ENCODE peak calls at places on chromosomes 3 and 15, in eight cellular contexts. D, Q, M, L, I, Y, E and G are unnamed samples.

GRCh38 chr3:81955908-81956307 is 194.5 kb upstream of the GBE1 start:
- DNase-seq in D (no peak), Q (no peak), M (no peak), L (no peak), I (no peak), Y (no peak), E (no peak), G (no peak)

GRCh38 chr3:25820372-25820771 is 30.5 kb downstream of the OXSM start:
- DNase-seq in D (no peak), Q (no peak), M (peak; percentile 82), L (no peak), I (peak; percentile 94), Y (peak; percentile 96), E (peak; percentile 82), G (no peak)

GRCh38 chr3:53680026-53680425 is 166.2 kb downstream of the CHDH start:
- DNase-seq in D (no peak), Q (no peak), M (no peak), L (no peak), I (peak; percentile 1), Y (no peak), E (no peak), G (no peak)

GRCh38 chr15:90641581-90642463 is 75.3 kb upstream of the BLM start:
- DNase-seq in D (no peak), Q (no peak), M (no peak), L (no peak), I (no peak), Y (no peak), E (no peak), G (no peak)

GRCh38 chr3:142614059-142614626 is 17.9 kb downstream of the PLS1 start:
- DNase-seq in D (no peak), Q (no peak), M (no peak), L (no peak), I (no peak), Y (no peak), E (no peak), G (no peak)

GRCh38 chr3:14570089-14570488 is 29.9 kb upstream of the GRIP2 start:
- DNase-seq in D (no peak), Q (no peak), M (no peak), L (no peak), I (no peak), Y (no peak), E (no peak), G (no peak)

GRCh38 chr3:197466586-197467399 is 89.0 kb downstream of the BDH1 start:
- DNase-seq in D (no peak), Q (no peak), M (peak; percentile 61), L (no peak), I (peak; percentile 77), Y (peak; percentile 71), E (peak; percentile 76), G (no peak)

GRCh38 chr3:45596290-45596791 is 1.8 kb downstream of the LIMD1 start:
- DNase-seq in D (no peak), Q (no peak), M (no peak), L (no peak), I (no peak), Y (no peak), E (no peak), G (no peak)

GRCh38 chr15:28190391-28191174 is 91.5 kb upstream of the OCA2 start:
- DNase-seq in D (no peak), Q (no peak), M (no peak), L (no peak), I (no peak), Y (no peak), E (no peak), G (no peak)

GRCh38 chr3:78690806-78691205 is 1077.0 kb downstream of the ROBO1 start:
- DNase-seq in D (no peak), Q (no peak), M (peak; percentile 5), L (no peak), I (peak; percentile 79), Y (no peak), E (peak; percentile 10), G (no peak)

GRCh38 chr15:38002883-38003477 is 68.5 kb downstream of the TMCO5A start:
- DNase-seq in D (peak; percentile 68), Q (no peak), M (peak; percentile 51), L (no peak), I (peak; percentile 83), Y (peak; percentile 53), E (peak; percentile 64), G (no peak)

GRCh38 chr15:25246641-25247417 is 192.0 kb downstream of the UBE3A start:
- DNase-seq in D (peak; percentile 17), Q (no peak), M (no peak), L (no peak), I (no peak), Y (no peak), E (no peak), G (peak; percentile 44)

GRCh38 chr15:60363024-60363674 is 34.6 kb downstream of the ANXA2 start:
- DNase-seq in D (no peak), Q (no peak), M (no peak), L (no peak), I (peak; percentile 36), Y (no peak), E (no peak), G (no peak)